ENCODE peak calls at places on chromosome 5, in five cellular contexts. Z is fibroblast of pulmonary artery, X is body of pancreas, Y is GM06990, P is lower lobe of right lung. C is an unnamed sample.

GRCh38 chr5:159412284-159413046 is 82.2 kb upstream of the IL12B start:
- DNase-seq in Z (peak; percentile 10), X (peak; percentile 16), Y (peak; percentile 69), P (no peak), C (peak; percentile 73)

GRCh38 chr5:14323466-14323865 is 180.3 kb downstream of the TRIO start:
- DNase-seq in Z (no peak), X (no peak), Y (no peak), P (no peak), C (no peak)

GRCh38 chr5:122849746-122850145 is 4.3 kb downstream of the SNX24 start:
- DNase-seq in Z (peak; percentile 39), X (no peak), Y (no peak), P (no peak), C (no peak)

GRCh38 chr5:156394642-156395393 is 67.9 kb downstream of the SGCD start:
- DNase-seq in Z (peak; percentile 68), X (no peak), Y (no peak), P (no peak), C (peak; percentile 79)

GRCh38 chr5:10633271-10634049 is 69.6 kb downstream of the ANKRD33B start:
- DNase-seq in Z (no peak), X (no peak), Y (peak; percentile 59), P (no peak), C (no peak)

GRCh38 chr5:32390819-32391591 is 53.5 kb downstream of the ZFR start:
- DNase-seq in Z (peak; percentile 97), X (peak; percentile 6), Y (no peak), P (no peak), C (peak; percentile 89)

GRCh38 chr5:112316006-112316405 is 103.1 kb downstream of the EPB41L4A start:
- DNase-seq in Z (no peak), X (peak; percentile 14), Y (no peak), P (no peak), C (no peak)

GRCh38 chr5:151480859-151481258 is 33.5 kb downstream of the SLC36A1 start:
- DNase-seq in Z (peak; percentile 31), X (peak; percentile 10), Y (no peak), P (no peak), C (no peak)

GRCh38 chr5:54956922-54957321 is 28.5 kb downstream of the ESM1 start:
- DNase-seq in Z (no peak), X (no peak), Y (no peak), P (no peak), C (no peak)

GRCh38 chr5:136042665-136043121 is 13.9 kb downstream of the TGFBI start:
- DNase-seq in Z (no peak), X (no peak), Y (no peak), P (no peak), C (no peak)

GRCh38 chr5:2879701-2880100 is 128.2 kb upstream of the IRX2 start:
- DNase-seq in Z (no peak), X (no peak), Y (no peak), P (no peak), C (no peak)

GRCh38 chr5:169861433-169861832 is 118.9 kb downstream of the INSYN2B start:
- DNase-seq in Z (no peak), X (no peak), Y (no peak), P (no peak), C (no peak)

GRCh38 chr5:119022017-119022745 is 33.8 kb upstream of the DTWD2 start:
- DNase-seq in Z (peak; percentile 70), X (no peak), Y (no peak), P (no peak), C (peak; percentile 57)

GRCh38 chr5:133528841-133529240 is 83.5 kb downstream of the FSTL4 start:
- DNase-seq in Z (no peak), X (no peak), Y (no peak), P (no peak), C (no peak)

GRCh38 chr5:136424835-136425694 is 59.7 kb upstream of the TRPC7 start:
- DNase-seq in Z (peak; percentile 61), X (peak; percentile 76), Y (peak; percentile 7), P (peak; percentile 78), C (peak; percentile 90)

GRCh38 chr5:2142456-2142954 is 259.8 kb upstream of the IRX4 start:
- DNase-seq in Z (no peak), X (no peak), Y (no peak), P (no peak), C (no peak)

GRCh38 chr5:7849531-7850240 is 1.2 kb downstream of the CFAP90 start:
- DNase-seq in Z (no peak), X (peak; percentile 14), Y (no peak), P (no peak), C (no peak)

GRCh38 chr5:141512390-141513020 is 23.6 kb downstream of the PCDHGC5 start:
- DNase-seq in Z (peak; percentile 63), X (peak; percentile 89), Y (peak; percentile 69), P (peak; percentile 91), C (peak; percentile 81)

GRCh38 chr5:136018814-136019777 is 9.7 kb upstream of the TGFBI start:
- DNase-seq in Z (peak; percentile 98), X (no peak), Y (no peak), P (no peak), C (peak; percentile 93)

GRCh38 chr5:157300564-157300963 is 34.6 kb downstream of the CYFIP2 start:
- DNase-seq in Z (no peak), X (no peak), Y (no peak), P (no peak), C (no peak)

GRCh38 chr5:93359296-93359957 is 221.6 kb downstream of the NR2F1-AS1 start:
- DNase-seq in Z (peak; percentile 100), X (peak; percentile 47), Y (no peak), P (no peak), C (peak; percentile 97)

GRCh38 chr5:154524846-154525245 is 46.8 kb upstream of the HAND1 start:
- DNase-seq in Z (no peak), X (no peak), Y (no peak), P (no peak), C (no peak)

DNA sequence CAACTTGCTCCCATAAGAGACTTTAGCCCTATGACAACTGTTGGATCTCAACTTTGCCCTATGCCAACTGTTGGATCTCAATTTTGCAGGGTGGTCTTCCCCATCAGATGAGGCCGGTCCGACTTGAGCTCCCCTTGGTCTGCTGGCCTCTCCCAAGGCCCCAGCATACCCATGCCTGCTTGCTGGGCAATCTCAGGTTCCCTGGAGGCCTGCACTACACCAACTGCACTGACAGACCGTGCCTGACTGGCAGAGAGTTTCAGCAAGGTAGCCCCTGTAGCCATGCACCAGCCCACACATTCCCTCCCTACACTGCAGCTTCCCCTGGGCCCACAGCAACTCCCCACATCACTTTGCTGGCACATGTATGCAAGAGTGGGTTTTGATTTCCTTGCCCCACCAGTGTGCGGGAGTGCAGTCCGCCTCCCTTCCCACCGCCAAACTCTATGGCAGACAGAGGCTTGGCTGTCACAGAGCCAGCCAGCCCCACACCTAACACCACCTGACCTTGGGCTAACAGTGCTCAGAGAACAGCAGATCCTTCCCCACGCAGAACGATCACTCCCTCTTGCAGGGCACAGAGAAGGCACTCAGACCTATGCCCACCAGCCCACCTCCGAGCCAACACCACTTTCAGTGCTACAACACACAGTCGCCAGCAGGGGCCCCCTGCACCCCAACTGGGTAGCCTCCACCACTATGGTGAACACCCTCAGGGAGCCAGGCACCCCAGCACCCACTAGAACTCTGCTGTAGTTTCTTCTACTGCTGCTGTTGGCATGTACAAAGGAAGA is 279.9 kb upstream of the COX7C start:
- DNase-seq in Z (no peak), X (no peak), Y (no peak), P (no peak), C (no peak)
- TF ChIP-seq CTCF in Z (no peak), X (no peak), Y (peak; percentile 26), P (no peak), C (no peak)

GRCh38 chr5:62374090-62374489 is 29.6 kb downstream of the DIMT1 start:
- DNase-seq in Z (no peak), X (no peak), Y (no peak), P (no peak), C (no peak)

GRCh38 chr5:62372600-62372999 is 31.1 kb downstream of the DIMT1 start:
- DNase-seq in Z (no peak), X (no peak), Y (no peak), P (no peak), C (no peak)

GRCh38 chr5:62373382-62373781 is 30.3 kb downstream of the DIMT1 start:
- DNase-seq in Z (no peak), X (no peak), Y (no peak), P (no peak), C (no peak)

GRCh38 chr5:62376064-62376463 is 27.6 kb downstream of the DIMT1 start:
- DNase-seq in Z (no peak), X (no peak), Y (no peak), P (no peak), C (peak; percentile 27)

GRCh38 chr5:62375627-62376026 is 28.1 kb downstream of the DIMT1 start:
- DNase-seq in Z (no peak), X (no peak), Y (no peak), P (no peak), C (no peak)
- TF ChIP-seq CTCF in Z (no peak), X (no peak), Y (no peak), P (no peak), C (no peak)

DNA sequence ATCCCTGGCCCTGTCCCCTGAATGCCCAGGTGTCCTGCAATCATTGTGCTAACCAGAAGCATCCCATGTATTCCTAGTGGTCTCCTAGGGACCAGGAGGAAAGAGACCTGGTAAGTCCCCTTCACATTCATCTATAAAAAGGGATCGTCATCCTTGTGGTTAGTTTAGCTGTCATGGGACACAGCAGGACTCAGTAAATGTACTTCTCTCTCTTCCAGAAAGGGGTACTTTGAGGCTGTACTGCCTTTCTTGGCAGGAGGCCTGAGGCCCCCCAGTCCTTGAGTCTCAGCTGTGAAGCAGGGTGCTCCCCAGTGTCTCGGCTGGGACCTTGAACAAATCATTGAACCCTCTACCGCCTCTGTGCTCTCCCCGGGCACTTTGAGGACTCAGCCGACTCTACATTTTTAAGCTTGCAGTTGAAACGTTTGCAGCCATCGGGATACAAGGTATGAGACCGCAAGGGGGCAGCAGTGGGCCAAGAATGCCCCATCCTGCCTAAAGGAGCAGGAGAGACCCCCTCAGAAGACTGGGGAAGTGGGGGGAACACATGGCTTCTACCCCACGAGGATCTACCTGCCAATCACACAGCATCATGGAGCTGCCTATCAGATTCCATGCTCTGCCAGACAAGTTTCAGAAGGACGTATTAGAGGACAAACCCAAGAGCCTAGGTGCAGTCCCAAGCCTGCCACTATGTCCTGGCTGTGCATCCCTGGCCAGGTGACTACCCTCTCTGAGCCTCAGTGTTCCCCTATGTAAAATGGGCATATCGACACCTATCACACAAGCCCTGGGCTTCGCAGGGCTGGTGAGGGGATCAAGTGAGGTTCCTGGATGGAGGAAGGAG is 2.4 kb upstream of the PHYKPL start:
- DNase-seq in Z (peak; percentile 66), X (peak; percentile 69), Y (peak; percentile 47), P (peak; percentile 81), C (peak; percentile 83)
- TF ChIP-seq CTCF in Z (peak; percentile 75), X (peak; percentile 52), Y (peak; percentile 84), P (peak; percentile 77), C (peak; percentile 92)

GRCh38 chr5:82176115-82176514 is 102.0 kb downstream of the RPS23 start:
- DNase-seq in Z (peak; percentile 20), X (no peak), Y (no peak), P (no peak), C (no peak)

GRCh38 chr5:82174128-82174918 is 103.8 kb downstream of the RPS23 start:
- DNase-seq in Z (peak; percentile 70), X (peak; percentile 67), Y (peak; percentile 62), P (peak; percentile 68), C (peak; percentile 74)

GRCh38 chr5:82169892-82170291 is 108.3 kb downstream of the RPS23 start:
- DNase-seq in Z (no peak), X (no peak), Y (no peak), P (no peak), C (no peak)

GRCh38 chr5:82178378-82178777 is 99.8 kb downstream of the RPS23 start:
- DNase-seq in Z (no peak), X (no peak), Y (no peak), P (no peak), C (no peak)

DNA sequence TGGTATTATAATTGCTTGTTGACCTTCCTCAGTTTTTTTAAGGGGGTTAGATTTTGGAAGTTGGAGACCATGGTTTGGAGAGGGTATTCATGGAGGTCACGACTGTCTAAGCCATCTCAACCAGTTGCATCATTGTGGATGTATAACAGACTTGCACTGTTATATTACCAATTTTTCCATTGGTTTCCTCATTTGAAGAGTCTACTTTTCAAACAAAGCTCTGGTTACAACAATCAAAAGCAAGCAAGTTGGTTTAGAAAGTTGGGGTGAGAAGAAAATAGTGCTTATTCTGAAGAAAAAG is 103.3 kb downstream of the RPS23 start:
- DNase-seq in Z (no peak), X (no peak), Y (no peak), P (no peak), C (no peak)
- TF ChIP-seq CTCF in Z (no peak), X (no peak), Y (no peak), P (no peak), C (no peak)

C was measured in MCF 10A.